ENCODE peak calls at places on chromosomes 16 and 17, in four cellular contexts. C is tibial nerve, I is H54, W is erythroblast. N is an unnamed sample.

GRCh38 chr17:36657763-36658490 is 56.5 kb downstream of the MRM1 start:
- DNase-seq in C (no peak), I (no peak), W (peak), N (no peak)

GRCh38 chr17:76515291-76515949 is 14.2 kb upstream of the RHBDF2 start:
- DNase-seq in C (peak), I (peak), W (no peak), N (no peak)

GRCh38 chr17:2122641-2123302 is 67.9 kb downstream of the HIC1 start:
- DNase-seq in C (no peak), I (no peak), W (peak), N (peak)

GRCh38 chr16:31354394-31355291 is at the start of gene ITGAX:
- DNase-seq in C (no peak), I (peak), W (no peak), N (peak)

GRCh38 chr17:59373879-59374495 is 42.5 kb downstream of the YPEL2 start:
- DNase-seq in C (no peak), I (no peak), W (no peak), N (no peak)

GRCh38 chr17:31907342-31907975 is 6.0 kb upstream of the UTP6 start:
- DNase-seq in C (no peak), I (no peak), W (no peak), N (no peak)

GRCh38 chr16:13471036-13471435 is 448.9 kb upstream of the ERCC4 start:
- DNase-seq in C (no peak), I (no peak), W (no peak), N (no peak)

GRCh38 chr16:3317315-3317999 is 12.2 kb downstream of the ZNF75A start:
- DNase-seq in C (no peak), I (no peak), W (peak), N (no peak)

GRCh38 chr16:24471616-24472015 is 67.8 kb upstream of the RBBP6 start:
- DNase-seq in C (no peak), I (no peak), W (no peak), N (no peak)

GRCh38 chr17:9230346-9230745 is 209.0 kb downstream of the NTN1 start:
- DNase-seq in C (no peak), I (no peak), W (no peak), N (peak)

GRCh38 chr17:66088173-66088572 is 103.8 kb downstream of the CEP112 start:
- DNase-seq in C (no peak), I (no peak), W (no peak), N (no peak)
- TF ChIP-seq POLR2A in C (no peak), I (no peak), W (no peak), N (no peak)

DNA sequence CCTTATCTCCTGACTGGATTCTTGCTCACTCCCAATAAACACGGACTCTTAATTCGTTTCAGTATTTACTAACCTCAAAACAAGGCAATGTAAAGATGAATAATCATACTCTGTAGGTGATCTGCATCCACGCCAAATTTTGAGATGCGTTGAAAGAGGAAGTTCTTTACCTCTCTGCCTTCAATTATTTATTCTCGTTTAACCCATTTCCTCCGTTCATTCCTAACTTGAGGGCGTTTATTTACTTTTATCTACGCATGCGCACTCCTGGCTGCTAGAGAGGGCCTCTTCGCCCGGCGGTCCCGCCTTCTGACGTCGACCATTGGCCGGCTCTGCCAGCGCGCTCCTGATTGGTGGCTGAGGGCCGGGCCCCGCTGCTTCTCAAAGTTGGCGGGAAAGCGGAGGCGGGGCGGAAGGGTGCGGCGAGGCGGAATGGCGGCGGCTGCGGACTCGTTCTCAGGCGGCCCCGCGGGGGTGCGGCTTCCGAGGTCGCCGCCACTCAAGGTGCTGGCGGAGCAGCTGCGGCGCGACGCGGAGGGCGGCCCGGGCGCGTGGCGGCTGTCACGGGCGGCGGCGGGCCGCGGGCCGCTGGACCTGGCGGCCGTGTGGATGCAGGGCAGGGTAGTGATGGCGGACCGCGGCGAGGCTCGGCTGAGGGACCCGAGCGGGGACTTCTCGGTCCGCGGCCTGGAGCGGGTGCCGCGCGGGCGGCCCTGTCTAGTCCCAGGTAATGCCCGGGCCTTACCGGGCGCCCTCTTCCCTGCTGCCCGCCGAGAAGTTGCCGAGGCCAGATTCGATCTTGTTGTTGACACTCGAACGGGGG is at the start of gene RMI2:
- DNase-seq in C (peak), I (peak), W (peak), N (peak)
- TF ChIP-seq POLR2A in C (peak), I (peak), W (peak), N (peak)

DNA sequence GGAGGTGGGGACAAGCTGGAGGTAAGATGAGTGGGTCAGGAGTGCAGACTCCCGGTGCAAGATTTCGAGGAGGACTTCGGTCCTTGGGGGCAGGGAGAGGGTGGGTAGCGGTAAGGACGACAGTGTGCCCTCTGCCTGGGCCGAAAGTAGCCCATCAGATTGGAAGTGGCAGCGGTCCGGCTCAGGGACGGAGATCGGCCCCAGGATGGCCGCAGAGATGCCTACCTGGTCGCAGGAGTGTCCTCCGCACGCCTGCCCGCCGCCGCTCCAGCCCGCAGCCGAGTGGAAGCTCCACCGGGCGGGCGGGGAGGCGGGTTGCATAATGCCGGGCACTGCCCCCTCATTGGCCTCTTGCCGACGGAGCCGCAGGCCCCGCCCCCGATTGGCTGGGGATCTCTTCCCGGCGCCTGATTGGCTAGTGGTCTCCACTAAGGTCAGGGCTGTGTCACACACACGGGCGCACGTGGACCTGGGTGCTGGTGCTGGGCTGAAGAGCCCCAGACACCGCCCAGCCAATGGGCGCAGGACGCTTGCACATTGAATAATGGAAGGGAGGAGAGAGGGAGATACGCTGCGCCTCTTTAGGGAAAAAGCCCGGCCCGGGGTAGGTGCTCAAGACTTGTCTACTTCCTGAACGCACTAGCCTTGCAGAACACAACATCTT is at the start of gene PER1:
- DNase-seq in C (peak), I (peak), W (peak), N (peak)
- TF ChIP-seq POLR2A in C (peak), I (peak), W (peak), N (peak)

GRCh38 chr17:28745777-28746473 is 2.1 kb downstream of the TRAF4 start:
- DNase-seq in C (no peak), I (peak), W (no peak), N (peak)
- TF ChIP-seq POLR2A in C (no peak), I (no peak), W (no peak), N (peak)

GRCh38 chr17:19716108-19717030 is at the start of gene SLC47A2:
- DNase-seq in C (no peak), I (no peak), W (no peak), N (no peak)
- TF ChIP-seq POLR2A in C (no peak), I (no peak), W (no peak), N (no peak)

DNA sequence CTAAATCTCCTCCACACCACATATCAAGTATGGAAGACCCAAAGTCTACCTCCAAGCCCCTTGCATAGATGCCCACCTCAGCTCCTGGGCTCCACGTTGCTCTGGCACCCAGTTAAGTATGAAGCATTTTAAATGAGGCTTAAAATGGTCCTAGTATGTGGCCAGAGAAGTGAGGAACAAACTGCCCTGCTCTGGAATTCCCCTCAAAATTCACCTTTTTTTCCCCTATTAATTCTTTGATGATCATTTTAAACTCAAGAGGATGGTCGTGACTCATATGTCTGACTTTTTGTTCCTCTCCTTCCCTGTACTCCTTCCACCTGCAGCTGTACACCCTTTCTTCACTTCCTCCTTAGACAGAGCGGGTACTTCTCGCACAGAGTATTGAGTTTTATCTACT is 234.5 kb upstream of the MYOCD start:
- DNase-seq in C (no peak), I (no peak), W (no peak), N (no peak)
- TF ChIP-seq POLR2A in C (no peak), I (no peak), W (no peak), N (no peak)

GRCh38 chr17:41917957-41918391 is 777 bp downstream of the ACLY start:
- DNase-seq in C (peak), I (no peak), W (peak), N (peak)

GRCh38 chr17:41918392-41919164 is at the start of gene ACLY:
- DNase-seq in C (peak), I (peak), W (peak), N (peak)

GRCh38 chr17:41919840-41920579 is 1.3 kb upstream of the ACLY start:
- DNase-seq in C (no peak), I (no peak), W (no peak), N (peak)

GRCh38 chr17:41920580-41920955 is 1.8 kb upstream of the ACLY start:
- DNase-seq in C (no peak), I (no peak), W (no peak), N (no peak)

GRCh38 chr17:41919165-41919817 is 540 bp upstream of the ACLY start:
- DNase-seq in C (peak), I (peak), W (no peak), N (no peak)
- TF ChIP-seq POLR2A in C (no peak), I (no peak), W (no peak), N (no peak)

N was measured in right lobe of liver.